ENCODE peak calls at places on chromosomes 16 and 17, in five cellular contexts. U, E, P, T and Y are unnamed samples.

GRCh38 chr17:2949469-2950044 is 113.8 kb downstream of the OR1D5 start:
- DNase-seq in T (peak), P (no peak), U (no peak), E (no peak), Y (no peak)

GRCh38 chr16:407253-407652 is 5.6 kb downstream of the DECR2 start:
- DNase-seq in P (no peak), U (no peak), E (no peak), T (no peak), Y (no peak)

GRCh38 chr17:43536236-43537088 is 9.7 kb downstream of the ETV4 start:
- DNase-seq in U (peak), E (no peak), P (no peak), T (peak), Y (no peak)

GRCh38 chr17:72812823-72813222 is 279.7 kb downstream of the SLC39A11 start:
- DNase-seq in T (no peak), E (no peak), P (no peak), U (peak), Y (no peak)

GRCh38 chr16:69276143-69277115 is 34.7 kb upstream of the VPS4A start:
- DNase-seq in P (peak), E (no peak), T (peak), U (peak), Y (no peak)

GRCh38 chr17:80732268-80732667 is 187.6 kb downstream of the RPTOR start:
- DNase-seq in P (no peak), E (no peak), T (peak), U (peak), Y (no peak)

GRCh38 chr17:79154446-79154845 is 79.8 kb downstream of the ENGASE start:
- DNase-seq in E (no peak), T (no peak), U (no peak), P (no peak), Y (no peak)

GRCh38 chr16:54213322-54213721 is 73.3 kb downstream of the IRX3 start:
- DNase-seq in U (no peak), P (no peak), T (no peak), E (no peak), Y (no peak)

GRCh38 chr17:17200831-17201230 is 5.3 kb downstream of the PLD6 start:
- DNase-seq in U (peak), P (no peak), T (no peak), E (no peak), Y (no peak)

GRCh38 chr16:10812352-10813122 is 6.1 kb downstream of the TVP23A start:
- DNase-seq in E (no peak), U (no peak), P (no peak), T (no peak), Y (peak)

GRCh38 chr16:3980311-3981111 is 100.0 kb upstream of the CREBBP start:
- DNase-seq in T (peak), E (no peak), P (no peak), U (peak), Y (no peak)

GRCh38 chr16:57624044-57624688 is 4.3 kb upstream of the ADGRG1 start:
- DNase-seq in U (peak), E (no peak), T (peak), P (no peak), Y (no peak)

GRCh38 chr17:31739300-31739699 is 119.7 kb downstream of the COPRS start:
- DNase-seq in P (no peak), T (peak), U (peak), E (no peak), Y (no peak)

GRCh38 chr17:28684963-28685362 is 23.0 kb downstream of the SUPT6H start:
- DNase-seq in E (no peak), T (peak), U (peak), P (no peak), Y (no peak)

GRCh38 chr17:60960398-60961065 is 282.9 kb downstream of the BCAS3 start:
- DNase-seq in T (no peak), U (no peak), P (no peak), E (no peak), Y (no peak)

GRCh38 chr17:73639322-73639721 is 4.9 kb downstream of the SDK2 start:
- DNase-seq in P (peak), T (no peak), U (no peak), E (no peak), Y (no peak)

GRCh38 chr17:40850287-40850972 is 16.6 kb downstream of the KRT12 start:
- DNase-seq in E (no peak), T (no peak), P (no peak), U (peak), Y (no peak)

GRCh38 chr17:75845058-75845711 is 981 bp upstream of the UNC13D start:
- DNase-seq in E (peak), U (peak), T (peak), P (peak), Y (peak)

GRCh38 chr16:1466968-1467521 is 7.8 kb downstream of the CLCN7 start:
- DNase-seq in T (no peak), U (peak), P (no peak), E (no peak), Y (no peak)

GRCh38 chr17:68260051-68260762 is 12.4 kb downstream of the AMZ2 start:
- DNase-seq in U (no peak), E (no peak), P (no peak), T (no peak), Y (no peak)

GRCh38 chr16:89052824-89053724 is 40.6 kb upstream of the ACSF3 start:
- DNase-seq in T (no peak), P (no peak), E (peak), U (no peak), Y (no peak)

GRCh38 chr16:4381935-4382794 is 10.5 kb downstream of the VASN start:
- DNase-seq in E (no peak), U (no peak), P (no peak), T (no peak), Y (no peak)

GRCh38 chr17:4074831-4075495 is 67.9 kb downstream of the ZZEF1 start:
- DNase-seq in T (peak), E (peak), P (no peak), U (peak), Y (peak)

GRCh38 chr16:84375773-84376172 is 7.4 kb downstream of the ATP2C2 start:
- DNase-seq in U (no peak), T (no peak), E (no peak), P (no peak), Y (no peak)

GRCh38 chr16:88132836-88133506 is 181.7 kb downstream of the BANP start:
- DNase-seq in E (no peak), P (no peak), T (no peak), U (no peak), Y (no peak)

GRCh38 chr17:49227436-49228261 is 2.9 kb downstream of the PHOSPHO1 start:
- DNase-seq in P (peak), E (peak), U (peak), T (peak), Y (peak)

DNA sequence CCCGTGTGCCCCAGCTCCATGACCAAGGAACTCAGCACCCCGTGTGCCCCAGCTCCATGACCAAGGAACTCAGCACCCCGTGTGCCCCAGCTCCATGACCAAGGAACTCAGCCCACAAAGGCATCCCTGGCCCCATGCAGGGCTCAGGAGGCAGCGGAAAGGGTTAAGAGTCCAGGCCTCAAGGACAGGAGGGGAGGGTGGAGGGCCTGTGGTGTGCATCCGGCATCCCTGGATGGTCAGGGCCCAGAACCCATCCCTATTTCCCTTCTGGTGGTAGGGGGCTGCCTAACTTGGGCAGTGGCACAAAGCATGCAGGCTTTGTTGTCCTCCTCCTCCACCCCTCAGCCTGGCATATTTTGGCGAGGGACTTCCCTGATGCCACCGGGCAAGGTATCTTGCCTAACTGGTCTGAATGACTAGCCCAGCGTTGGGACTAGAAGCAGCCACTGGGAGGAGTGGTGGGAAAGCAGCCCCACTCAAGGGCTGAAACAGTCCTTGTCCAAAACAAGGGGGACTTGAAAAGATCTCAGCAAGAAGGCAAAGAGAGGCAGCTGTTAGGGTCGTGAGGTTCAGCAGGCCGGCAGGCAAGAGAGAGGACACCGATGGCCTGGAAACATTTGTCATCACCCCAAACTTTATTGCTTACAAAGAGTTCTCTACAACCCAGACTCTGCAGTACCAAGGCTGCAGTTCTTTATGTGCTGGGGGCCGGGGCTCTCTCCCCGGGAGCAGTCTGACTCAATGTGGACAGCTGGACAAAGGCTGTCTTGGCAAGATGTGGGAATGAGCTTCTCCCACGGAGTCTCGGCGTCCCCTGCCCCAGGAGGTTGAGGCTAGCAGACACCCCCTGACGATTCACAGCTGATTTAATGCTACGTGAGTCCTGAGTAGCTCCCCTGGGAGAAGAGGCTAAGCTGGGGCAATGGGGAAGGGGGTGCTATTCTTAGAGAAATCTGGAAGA is 902 bp upstream of the SPATA32 start:
- DNase-seq in T (peak), P (no peak), U (peak), E (no peak), Y (no peak)
- TF ChIP-seq CTCF in T (no peak), P (no peak), U (peak), E (no peak), Y (no peak)

DNA sequence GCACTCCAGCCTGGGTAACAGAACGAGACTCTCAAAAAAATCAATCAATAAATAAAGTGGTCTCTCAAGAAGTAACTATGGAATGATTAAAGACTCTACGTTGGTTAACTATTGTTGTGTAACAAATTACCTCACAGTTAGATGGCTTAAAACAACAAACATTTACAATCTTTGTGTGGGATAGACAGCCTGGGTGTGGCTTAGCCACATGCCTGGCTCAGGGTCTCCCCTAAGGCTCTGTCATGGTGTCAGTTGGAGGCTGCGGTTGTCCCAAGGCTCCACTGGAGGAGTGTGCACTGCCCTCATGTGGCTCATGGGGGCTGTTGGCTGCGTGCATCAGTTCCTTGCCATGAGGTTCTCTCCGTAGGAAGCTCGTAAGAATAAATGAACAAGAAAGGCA is 294.5 kb downstream of the SNX29 start:
- DNase-seq in U (peak), P (no peak), E (no peak), T (peak), Y (no peak)
- TF ChIP-seq CTCF in U (peak), P (no peak), E (no peak), T (peak), Y (no peak)

GRCh38 chr16:85528528-85529387 is 84.4 kb upstream of the GSE1 start:
- DNase-seq in T (no peak), P (no peak), U (no peak), E (peak), Y (no peak)

GRCh38 chr16:85530370-85530739 is 82.8 kb upstream of the GSE1 start:
- DNase-seq in P (no peak), T (no peak), E (no peak), U (no peak), Y (no peak)

GRCh38 chr16:85527767-85528297 is 85.3 kb upstream of the GSE1 start:
- DNase-seq in T (no peak), U (no peak), P (no peak), E (no peak), Y (no peak)

GRCh38 chr16:85531516-85531915 is 81.6 kb upstream of the GSE1 start:
- DNase-seq in P (no peak), T (no peak), U (no peak), E (no peak), Y (no peak)

GRCh38 chr16:85529489-85530369 is 83.4 kb upstream of the GSE1 start:
- DNase-seq in U (no peak), T (no peak), E (no peak), P (no peak), Y (no peak)
- TF ChIP-seq CTCF in U (peak), T (no peak), E (no peak), P (no peak), Y (no peak)

DNA sequence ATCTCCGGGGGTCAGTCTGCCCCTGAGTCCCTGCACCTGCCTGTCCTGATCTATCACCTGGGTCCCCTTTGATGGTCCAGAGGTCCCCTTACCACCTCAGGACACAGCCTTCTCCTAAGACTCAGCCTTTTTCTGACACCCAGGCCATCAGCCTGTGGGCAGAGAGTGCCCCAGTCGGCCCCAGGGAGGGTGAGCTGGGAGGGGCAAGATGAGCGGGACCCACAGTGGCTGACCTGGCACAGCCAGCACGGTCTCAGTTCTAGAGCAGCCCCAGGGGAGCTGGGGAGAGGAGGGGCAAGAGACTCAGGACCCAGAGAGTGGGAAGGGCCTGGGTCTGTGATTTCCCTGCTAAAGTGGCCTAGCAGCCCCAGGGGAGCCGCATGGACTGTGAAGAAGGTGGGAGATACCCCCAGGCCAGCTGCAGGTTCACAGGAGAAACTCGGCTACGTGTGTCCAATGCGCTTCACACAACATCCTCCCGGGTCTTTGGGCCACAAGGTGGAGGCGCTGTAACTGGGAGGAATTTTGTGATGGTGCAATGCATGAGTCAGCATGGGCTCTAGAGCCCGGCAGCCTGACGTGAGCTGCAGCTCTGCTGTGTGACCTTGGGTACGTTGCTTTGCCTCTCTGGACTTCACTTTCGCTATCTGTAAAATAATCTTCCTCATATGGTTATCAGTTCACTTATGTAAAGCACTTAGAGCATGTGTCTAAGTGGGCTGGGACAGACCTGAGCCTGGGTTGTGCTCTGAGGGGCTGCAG is 67.2 kb upstream of the LHX1 start:
- DNase-seq in P (no peak), T (peak), E (no peak), U (peak), Y (no peak)
- TF ChIP-seq CTCF in P (no peak), T (peak), E (no peak), U (peak), Y (no peak)